ENCODE peak calls at places on chromosome 3, in five cellular contexts. R is body of pancreas; W is breast epithelium; Z is transverse colon; H is effector memory CD4-positive, alpha-beta T cell. E is an unnamed sample. For H3K4me1, the result is how much of the 10 kb centered on the place peaks cover.

GRCh38 chr3:159928071-159928491 is 60.6 kb upstream of the IL12A start:
- DNase-seq in Z (no peak), H (no peak), R (no peak), W (no peak), E (no peak)

GRCh38 chr3:193982258-193982659 is 153.7 kb upstream of the HES1 start:
- DNase-seq in Z (peak), R (no peak), H (no peak), W (peak), E (peak)

GRCh38 chr3:118641608-118642007 is 393.0 kb downstream of the IGSF11 start:
- DNase-seq in W (no peak), H (no peak), R (no peak), Z (no peak), E (no peak)

GRCh38 chr3:58404396-58404795 is 29.2 kb downstream of the PDHB start:
- DNase-seq in Z (no peak), H (no peak), R (no peak), W (no peak), E (no peak)

GRCh38 chr3:10311710-10312109 is 9.2 kb downstream of the SEC13 start:
- DNase-seq in Z (no peak), R (no peak), W (no peak), H (no peak), E (no peak)

GRCh38 chr3:148158210-148158609 is 539.5 kb upstream of the AGTR1 start:
- DNase-seq in W (no peak), Z (no peak), R (no peak), H (no peak), E (no peak)

GRCh38 chr3:189042832-189043231 is 128.9 kb upstream of the TPRG1 start:
- DNase-seq in Z (no peak), H (no peak), R (no peak), W (no peak), E (no peak)

GRCh38 chr3:52679811-52680210 is 5.9 kb downstream of the PBRM1 start:
- DNase-seq in R (no peak), Z (no peak), H (no peak), W (no peak), E (no peak)

GRCh38 chr3:179603831-179604230 is 607 bp downstream of the MRPL47 start:
- DNase-seq in R (no peak), Z (no peak), W (no peak), H (no peak), E (peak)

GRCh38 chr3:70090322-70090913 is 90.9 kb downstream of the SAMMSON start:
- DNase-seq in H (no peak), W (no peak), Z (no peak), R (no peak), E (peak)

GRCh38 chr3:4906107-4906621 is 73.1 kb upstream of the BHLHE40 start:
- DNase-seq in W (no peak), R (no peak), Z (no peak), H (no peak), E (peak)

GRCh38 chr3:172846706-172847105 is 96.2 kb downstream of the ECT2 start:
- DNase-seq in R (no peak), W (no peak), Z (no peak), H (no peak), E (no peak)

GRCh38 chr3:73086071-73086494 is 24.6 kb downstream of the EBLN2 start:
- DNase-seq in H (peak), W (no peak), Z (peak), R (peak), E (peak)

GRCh38 chr3:112610121-112610520 is 30.8 kb downstream of the CCDC80 start:
- DNase-seq in R (no peak), H (no peak), Z (no peak), W (no peak), E (no peak)

GRCh38 chr3:18444597-18445420 is 19.7 kb upstream of the SATB1 start:
- DNase-seq in Z (peak), W (peak), R (peak), H (peak), E (peak)

GRCh38 chr3:128620268-128620691 is 30.3 kb downstream of the RPN1 start:
- DNase-seq in R (no peak), Z (no peak), W (peak), H (no peak), E (no peak)

GRCh38 chr3:165455360-165455759 is 259.2 kb upstream of the SLITRK3 start:
- DNase-seq in H (no peak), Z (no peak), W (no peak), R (no peak), E (no peak)

GRCh38 chr3:46662771-46663551 is 30.5 kb downstream of the ALS2CL start:
- DNase-seq in W (no peak), Z (peak), H (no peak), R (no peak), E (no peak)

GRCh38 chr3:3800685-3801509 is 1.7 kb downstream of the LRRN1 start:
- DNase-seq in H (no peak), Z (no peak), W (peak), R (peak), E (peak)

GRCh38 chr3:157789162-157789561 is 285.9 kb upstream of the VEPH1 start:
- DNase-seq in R (no peak), H (no peak), Z (no peak), W (no peak), E (no peak)

GRCh38 chr3:126058666-126059065 is 25.3 kb downstream of the SLC41A3 start:
- DNase-seq in R (no peak), W (no peak), H (no peak), Z (no peak), E (no peak)

GRCh38 chr3:186663351-186664118 is 2.3 kb upstream of the HRG start:
- DNase-seq in W (no peak), H (no peak), Z (no peak), R (no peak), E (no peak)

DNA sequence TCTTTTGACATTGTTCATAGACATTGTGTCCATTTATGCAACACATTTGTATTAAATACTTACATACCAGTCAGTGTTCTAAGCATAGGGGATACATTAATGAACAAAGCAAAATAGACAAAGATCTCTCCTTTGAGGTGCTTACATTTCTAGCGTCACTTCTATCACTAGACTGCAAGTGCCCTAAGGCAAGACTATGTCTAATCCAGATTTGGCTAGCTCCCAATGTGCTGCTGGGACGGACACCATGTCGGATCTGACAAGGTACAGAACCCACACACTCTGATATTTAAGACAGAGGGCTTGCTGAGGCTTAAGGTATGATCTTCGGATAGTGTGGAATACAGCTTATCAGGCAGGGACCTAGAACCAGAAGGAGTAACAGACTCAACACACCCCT is 41.4 kb downstream of the MYLK start:
- DNase-seq in Z (no peak), R (no peak), H (no peak), W (no peak), E (no peak)
- H3K27ac ChIP-seq in Z (no peak), R (no peak), H (no peak), W (no peak), E (no peak)

DNA sequence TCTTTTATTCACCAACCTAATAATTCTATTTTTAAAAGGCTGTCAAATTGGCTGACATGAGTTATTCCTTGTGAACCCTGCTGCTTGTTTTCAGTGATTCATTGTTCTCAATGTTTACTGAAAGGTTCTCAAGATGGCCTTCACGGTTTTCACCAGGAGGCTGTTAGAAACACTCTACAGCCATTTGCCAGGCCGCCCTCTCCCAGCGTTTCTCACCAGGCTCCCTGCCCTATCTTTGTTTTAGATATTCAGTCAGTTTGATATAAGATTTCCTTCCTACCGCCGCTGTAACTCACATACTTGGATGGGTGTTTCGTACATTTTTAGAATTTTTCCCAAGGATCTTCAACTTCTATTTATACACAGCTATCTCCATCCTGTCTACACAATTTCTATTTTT is 96.6 kb upstream of the PTPRG start:
- DNase-seq in W (no peak), H (no peak), Z (no peak), R (no peak), E (no peak)
- H3K4me1 ChIP-seq in W (under half), H (under half), Z (under half), R (under half), E (under half)

GRCh38 chr3:71450162-71450561 is 133.4 kb downstream of the FOXP1 start:
- DNase-seq in Z (peak), H (no peak), W (no peak), R (no peak), E (peak)
- H3K4me3 ChIP-seq in Z (no peak), H (no peak), W (no peak), R (no peak), E (no peak)

GRCh38 chr3:113615976-113616375 is 80.5 kb downstream of the USF3 start:
- DNase-seq in W (no peak), R (no peak), Z (no peak), H (no peak), E (no peak)

GRCh38 chr3:113623324-113623723 is 73.1 kb downstream of the USF3 start:
- DNase-seq in W (no peak), R (no peak), Z (no peak), H (no peak), E (no peak)

GRCh38 chr3:113617726-113618125 is 78.7 kb downstream of the USF3 start:
- DNase-seq in W (no peak), Z (no peak), R (no peak), H (no peak), E (no peak)

GRCh38 chr3:113623827-113624226 is 72.6 kb downstream of the USF3 start:
- DNase-seq in R (no peak), H (no peak), W (no peak), Z (no peak), E (no peak)

GRCh38 chr3:113620091-113620490 is 76.4 kb downstream of the USF3 start:
- DNase-seq in W (no peak), Z (no peak), R (no peak), H (no peak), E (no peak)
- H3K27ac ChIP-seq in W (no peak), Z (no peak), R (no peak), H (no peak), E (no peak)